ENCODE peak calls at places on chromosome 16, in eight cellular contexts. One of them, this sample, is unnamed.
A peak's percentile ranks its signal among the peaks of the same experiment; 100 is the strongest.

GRCh38 chr16:85563515-85564276 is 49.4 kb upstream of the GSE1 start:
- DNase-seq in HEK293T: no peak
- DNase-seq in AG09309: no peak
- DNase-seq in thoracic aorta: no peak
- DNase-seq in T follicular helper cell: no peak
- DNase-seq in NCI-H460: peak; percentile 24
- DNase-seq in lung: peak; percentile 76
- DNase-seq in mammary epithelial cell: no peak
- DNase-seq in this sample: no peak

GRCh38 chr16:52068447-52069074 is 478.4 kb downstream of the TOX3 start:
- DNase-seq in HEK293T: peak; percentile 14
- DNase-seq in AG09309: no peak
- DNase-seq in thoracic aorta: no peak
- DNase-seq in T follicular helper cell: no peak
- DNase-seq in NCI-H460: no peak
- DNase-seq in lung: no peak
- DNase-seq in mammary epithelial cell: peak; percentile 10
- DNase-seq in this sample: peak; percentile 24

GRCh38 chr16:85123891-85124635 is 11.8 kb upstream of the CIBAR2 start:
- DNase-seq in HEK293T: no peak
- DNase-seq in AG09309: peak; percentile 48
- DNase-seq in thoracic aorta: peak; percentile 64
- DNase-seq in T follicular helper cell: no peak
- DNase-seq in NCI-H460: no peak
- DNase-seq in lung: peak; percentile 49
- DNase-seq in mammary epithelial cell: peak; percentile 71
- DNase-seq in this sample: no peak

GRCh38 chr16:48958681-48959080 is 323.0 kb downstream of the CBLN1 start:
- DNase-seq in HEK293T: no peak
- DNase-seq in AG09309: no peak
- DNase-seq in thoracic aorta: no peak
- DNase-seq in T follicular helper cell: no peak
- DNase-seq in NCI-H460: no peak
- DNase-seq in lung: no peak
- DNase-seq in mammary epithelial cell: no peak
- DNase-seq in this sample: no peak

GRCh38 chr16:85176541-85177447 is 64.5 kb upstream of the CIBAR2 start:
- DNase-seq in HEK293T: no peak
- DNase-seq in AG09309: no peak
- DNase-seq in thoracic aorta: no peak
- DNase-seq in T follicular helper cell: no peak
- DNase-seq in NCI-H460: no peak
- DNase-seq in lung: no peak
- DNase-seq in mammary epithelial cell: no peak
- DNase-seq in this sample: no peak

GRCh38 chr16:2196162-2196980 is at the start of gene CASKIN1:
- DNase-seq in HEK293T: peak; percentile 50
- DNase-seq in AG09309: no peak
- DNase-seq in thoracic aorta: no peak
- DNase-seq in T follicular helper cell: no peak
- DNase-seq in NCI-H460: no peak
- DNase-seq in lung: no peak
- DNase-seq in mammary epithelial cell: no peak
- DNase-seq in this sample: no peak

GRCh38 chr16:83335076-83335475 is 472.7 kb upstream of the HSBP1 start:
- DNase-seq in HEK293T: no peak
- DNase-seq in AG09309: no peak
- DNase-seq in thoracic aorta: no peak
- DNase-seq in T follicular helper cell: no peak
- DNase-seq in NCI-H460: no peak
- DNase-seq in lung: no peak
- DNase-seq in mammary epithelial cell: no peak
- DNase-seq in this sample: no peak

GRCh38 chr16:50585331-50585776 is 37.2 kb downstream of the NKD1 start:
- DNase-seq in HEK293T: no peak
- DNase-seq in AG09309: no peak
- DNase-seq in thoracic aorta: peak; percentile 52
- DNase-seq in T follicular helper cell: no peak
- DNase-seq in NCI-H460: no peak
- DNase-seq in lung: peak; percentile 61
- DNase-seq in mammary epithelial cell: no peak
- DNase-seq in this sample: no peak

GRCh38 chr16:21952040-21952792 is 945 bp upstream of the UQCRC2 start:
- DNase-seq in HEK293T: peak; percentile 74
- DNase-seq in AG09309: no peak
- DNase-seq in thoracic aorta: peak; percentile 28
- DNase-seq in T follicular helper cell: peak; percentile 72
- DNase-seq in NCI-H460: peak; percentile 52
- DNase-seq in lung: peak; percentile 79
- DNase-seq in mammary epithelial cell: peak; percentile 70
- DNase-seq in this sample: peak; percentile 14

GRCh38 chr16:84782841-84783240 is 36.9 kb upstream of the CRISPLD2 start:
- DNase-seq in HEK293T: no peak
- DNase-seq in AG09309: no peak
- DNase-seq in thoracic aorta: no peak
- DNase-seq in T follicular helper cell: no peak
- DNase-seq in NCI-H460: no peak
- DNase-seq in lung: no peak
- DNase-seq in mammary epithelial cell: no peak
- DNase-seq in this sample: no peak

GRCh38 chr16:6068063-6068462 is 970.5 kb upstream of the EEF2KMT start:
- DNase-seq in HEK293T: no peak
- DNase-seq in AG09309: no peak
- DNase-seq in thoracic aorta: no peak
- DNase-seq in T follicular helper cell: no peak
- DNase-seq in NCI-H460: no peak
- DNase-seq in lung: no peak
- DNase-seq in mammary epithelial cell: no peak
- DNase-seq in this sample: no peak

GRCh38 chr16:58464916-58465731 is 34.8 kb upstream of the NDRG4 start:
- DNase-seq in HEK293T: peak; percentile 50
- DNase-seq in AG09309: no peak
- DNase-seq in thoracic aorta: no peak
- DNase-seq in T follicular helper cell: no peak
- DNase-seq in NCI-H460: peak; percentile 15
- DNase-seq in lung: no peak
- DNase-seq in mammary epithelial cell: no peak
- DNase-seq in this sample: no peak